ENCODE peak calls at places on chromosomes 12 and 14, in four cellular contexts. I is SK-N-SH, H is Peyer's patch, S is substantia nigra. P is an unnamed sample.

GRCh38 chr12:51832708-51833107 is 15.8 kb downstream of the FIGNL2 start:
- DNase-seq in I (no peak), H (no peak), S (no peak), P (no peak)

GRCh38 chr14:67837011-67837624 is 17.5 kb downstream of the RAD51B start:
- DNase-seq in I (peak), H (peak), S (no peak), P (peak)

GRCh38 chr14:99654235-99655000 is 9.5 kb downstream of the HHIPL1 start:
- DNase-seq in I (no peak), H (peak), S (no peak), P (no peak)

GRCh38 chr12:115257791-115258190 is 573.8 kb upstream of the TBX3 start:
- DNase-seq in I (no peak), H (no peak), S (no peak), P (no peak)

GRCh38 chr14:59146484-59146883 is 42.0 kb upstream of the DAAM1 start:
- DNase-seq in I (no peak), H (no peak), S (no peak), P (no peak)

GRCh38 chr12:57449375-57449774 is 5.7 kb upstream of the INHBE start:
- DNase-seq in I (no peak), H (no peak), S (no peak), P (no peak)

GRCh38 chr14:94075008-94075407 is 6.0 kb downstream of the DDX24 start:
- DNase-seq in I (no peak), H (no peak), S (no peak), P (no peak)

GRCh38 chr12:41230756-41231155 is 42.6 kb downstream of the PDZRN4 start:
- DNase-seq in I (no peak), H (no peak), S (no peak), P (no peak)

GRCh38 chr12:94242871-94243270 is 94.5 kb downstream of the PLXNC1 start:
- DNase-seq in I (no peak), H (no peak), S (no peak), P (no peak)

GRCh38 chr14:56212541-56212940 is 94.3 kb downstream of the PELI2 start:
- DNase-seq in I (no peak), H (no peak), S (no peak), P (no peak)

GRCh38 chr12:83261998-83262397 is 575.3 kb downstream of the TMTC2 start:
- DNase-seq in I (no peak), H (no peak), S (no peak), P (peak)

GRCh38 chr14:94036328-94037167 is 10.4 kb downstream of the OTUB2 start:
- DNase-seq in I (peak), H (peak), S (peak), P (peak)

GRCh38 chr12:116954700-116955381 is 44.1 kb downstream of the FBXW8 start:
- DNase-seq in I (no peak), H (no peak), S (no peak), P (no peak)

GRCh38 chr12:102438047-102438822 is 42.1 kb downstream of the IGF1 start:
- DNase-seq in I (no peak), H (no peak), S (no peak), P (no peak)

GRCh38 chr14:36019126-36019525 is 157.4 kb downstream of the PTCSC3 start:
- DNase-seq in I (no peak), H (no peak), S (no peak), P (no peak)

GRCh38 chr14:85010186-85010585 is 519.8 kb upstream of the FLRT2 start:
- DNase-seq in I (no peak), H (no peak), S (no peak), P (no peak)

GRCh38 chr12:108563135-108563803 is 873 bp downstream of the ISCU start:
- DNase-seq in I (peak), H (peak), S (peak), P (no peak)

GRCh38 chr12:124399622-124400021 is 104.7 kb downstream of the RFLNA start:
- DNase-seq in I (peak), H (no peak), S (no peak), P (no peak)

GRCh38 chr14:91290986-91291385 is 46.5 kb upstream of the GPR68 start:
- DNase-seq in I (no peak), H (no peak), S (no peak), P (no peak)

GRCh38 chr12:108302034-108302433 is 37.1 kb downstream of the CMKLR1 start:
- DNase-seq in I (no peak), H (no peak), S (no peak), P (no peak)

GRCh38 chr12:3341594-3341993 is 149.4 kb upstream of the PRMT8 start:
- DNase-seq in I (no peak), H (no peak), S (no peak), P (no peak)

GRCh38 chr14:32820686-32821085 is 118.0 kb upstream of the NPAS3 start:
- DNase-seq in I (no peak), H (no peak), S (no peak), P (no peak)
- H3K27ac ChIP-seq in I (no peak), H (no peak), S (peak), P (no peak)

DNA sequence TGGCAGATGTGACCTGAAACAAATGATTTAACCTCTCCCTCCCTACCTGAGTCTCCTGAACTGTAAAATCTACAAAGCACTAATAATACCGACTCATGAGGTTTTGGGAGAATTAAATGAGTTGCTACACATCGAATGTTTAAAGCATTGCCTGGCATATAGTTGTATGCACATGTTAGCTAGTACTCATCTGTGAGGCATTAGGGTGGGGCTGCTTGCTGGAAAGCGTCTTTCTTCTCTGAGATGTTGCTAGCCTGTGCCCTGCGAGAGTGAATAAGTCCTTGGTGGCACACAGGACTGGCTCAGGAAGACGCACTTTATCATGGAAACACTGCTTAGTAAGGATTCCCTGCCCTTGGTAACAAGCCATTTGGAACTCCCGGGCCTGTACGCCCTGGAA is 6.1 kb downstream of the RAPGEF3 start:
- DNase-seq in I (no peak), H (no peak), S (no peak), P (no peak)
- H3K27ac ChIP-seq in I (peak), H (no peak), S (peak), P (no peak)

DNA sequence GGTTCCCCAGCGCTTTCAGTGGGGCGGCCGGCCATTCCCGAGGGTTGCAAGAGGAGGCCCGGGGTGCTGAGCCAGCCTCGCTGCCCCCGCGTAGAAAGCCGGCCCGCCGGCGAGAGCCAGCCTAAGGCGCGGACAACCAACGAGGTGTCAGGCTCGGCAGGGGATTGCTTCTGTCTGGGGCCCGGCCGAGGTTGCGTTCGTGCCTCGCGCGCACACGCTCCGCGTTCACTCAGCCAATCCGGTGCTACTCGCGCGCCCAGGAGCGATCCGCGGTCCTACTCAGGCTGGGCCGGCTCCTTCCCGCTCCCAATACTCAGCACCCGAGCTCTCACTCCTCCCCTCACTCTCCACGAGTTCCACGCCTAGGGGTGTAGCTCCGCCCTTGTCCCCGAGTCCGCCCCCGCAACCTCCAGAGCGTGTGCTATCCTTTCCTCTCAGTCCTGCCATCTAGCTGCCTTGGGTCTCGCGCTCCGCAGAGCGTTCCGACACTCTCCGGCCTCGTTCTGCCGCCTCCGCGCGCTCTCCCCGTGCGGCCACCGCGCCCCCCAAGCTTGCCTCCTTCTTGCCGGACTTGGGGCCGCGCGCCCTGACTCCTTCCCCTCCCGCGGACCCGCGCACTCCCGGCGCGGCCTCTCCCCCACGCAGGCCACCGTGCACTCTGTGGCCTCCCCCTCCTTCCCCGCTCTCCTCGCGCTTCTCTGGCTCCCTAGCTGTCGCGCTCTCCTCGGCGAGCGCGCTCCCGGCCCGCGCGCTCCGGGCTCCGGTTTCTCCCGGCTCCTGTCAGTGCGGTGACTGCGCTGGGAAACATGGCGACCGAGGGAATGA is at the start of gene GPHN:
- DNase-seq in I (peak), H (peak), S (peak), P (peak)
- H3K27ac ChIP-seq in I (peak), H (peak), S (peak), P (no peak)

GRCh38 chr12:46359667-46360280 is 12.8 kb downstream of the SLC38A2 start:
- DNase-seq in I (no peak), H (no peak), S (no peak), P (no peak)

GRCh38 chr12:46361667-46362034 is 10.9 kb downstream of the SLC38A2 start:
- DNase-seq in I (no peak), H (no peak), S (no peak), P (no peak)

GRCh38 chr12:46362895-46363581 is 9.5 kb downstream of the SLC38A2 start:
- DNase-seq in I (no peak), H (no peak), S (no peak), P (no peak)

GRCh38 chr12:46360370-46360769 is 12.2 kb downstream of the SLC38A2 start:
- DNase-seq in I (no peak), H (no peak), S (no peak), P (no peak)

GRCh38 chr12:46360908-46361666 is 11.5 kb downstream of the SLC38A2 start:
- DNase-seq in I (no peak), H (no peak), S (no peak), P (no peak)
- H3K27ac ChIP-seq in I (no peak), H (no peak), S (no peak), P (no peak)

DNA sequence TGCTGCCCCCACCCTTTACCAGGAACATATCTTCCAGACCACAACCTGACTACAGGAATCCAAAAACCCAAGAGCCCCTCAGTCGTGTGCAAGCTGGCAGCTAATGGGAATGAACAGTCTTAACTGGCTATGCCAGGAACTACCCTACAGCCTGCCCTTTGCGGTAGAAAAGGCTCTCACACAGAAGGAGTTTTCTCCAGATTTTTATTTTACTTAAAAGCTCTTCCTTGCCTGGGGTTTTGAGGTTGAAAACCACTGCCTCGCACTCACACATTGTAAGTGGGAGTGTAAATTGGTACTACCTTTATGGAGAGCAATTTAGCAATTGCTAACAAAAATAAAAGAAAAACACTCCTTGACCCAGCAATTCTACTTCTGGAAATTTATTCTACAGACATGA is 28.2 kb downstream of the PITPNM2 start:
- DNase-seq in I (no peak), H (no peak), S (no peak), P (no peak)
- H3K27ac ChIP-seq in I (no peak), H (no peak), S (no peak), P (no peak)

GRCh38 chr14:81269100-81269978 is 48.6 kb upstream of the GTF2A1 start:
- DNase-seq in I (peak), H (no peak), S (no peak), P (peak)
- H3K27ac ChIP-seq in I (no peak), H (no peak), S (no peak), P (no peak)

P was measured in iPS DF 6.9.